ENCODE peak calls at places on chromosomes 11 and 22, in five cellular contexts. One of them, this sample, is unnamed.

GRCh38 chr11:3747704-3748103 is 49.6 kb downstream of the NUP98 start:
- DNase-seq in K562: no peak
- DNase-seq in fibroblast of mammary gland: peak
- DNase-seq in left ventricle myocardium inferior: no peak
- DNase-seq in psoas muscle: no peak
- DNase-seq in this sample: no peak

GRCh38 chr11:112776834-112777793 is 184.1 kb upstream of the NCAM1 start:
- DNase-seq in K562: no peak
- DNase-seq in fibroblast of mammary gland: no peak
- DNase-seq in left ventricle myocardium inferior: no peak
- DNase-seq in psoas muscle: no peak
- DNase-seq in this sample: no peak

GRCh38 chr22:45696227-45696626 is 24.6 kb downstream of the ATXN10 start:
- DNase-seq in K562: no peak
- DNase-seq in fibroblast of mammary gland: no peak
- DNase-seq in left ventricle myocardium inferior: no peak
- DNase-seq in psoas muscle: no peak
- DNase-seq in this sample: no peak

GRCh38 chr11:30244255-30244654 is 13.4 kb downstream of the FSHB start:
- DNase-seq in K562: no peak
- DNase-seq in fibroblast of mammary gland: peak
- DNase-seq in left ventricle myocardium inferior: no peak
- DNase-seq in psoas muscle: no peak
- DNase-seq in this sample: no peak

GRCh38 chr11:72069787-72070251 is 10.5 kb downstream of the NUMA1 start:
- DNase-seq in K562: no peak
- DNase-seq in fibroblast of mammary gland: peak
- DNase-seq in left ventricle myocardium inferior: peak
- DNase-seq in psoas muscle: peak
- DNase-seq in this sample: peak

GRCh38 chr22:50517495-50518260 is 7.7 kb downstream of the SCO2 start:
- DNase-seq in K562: no peak
- DNase-seq in fibroblast of mammary gland: no peak
- DNase-seq in left ventricle myocardium inferior: no peak
- DNase-seq in psoas muscle: no peak
- DNase-seq in this sample: no peak

GRCh38 chr22:49550766-49551362 is 276.8 kb downstream of the BRD1 start:
- DNase-seq in K562: peak
- DNase-seq in fibroblast of mammary gland: no peak
- DNase-seq in left ventricle myocardium inferior: no peak
- DNase-seq in psoas muscle: no peak
- DNase-seq in this sample: no peak

GRCh38 chr22:47474464-47474863 is 712.0 kb downstream of the TBC1D22A start:
- DNase-seq in K562: no peak
- DNase-seq in fibroblast of mammary gland: no peak
- DNase-seq in left ventricle myocardium inferior: no peak
- DNase-seq in psoas muscle: no peak
- DNase-seq in this sample: no peak

GRCh38 chr11:721913-722811 is 16.1 kb downstream of the EPS8L2 start:
- DNase-seq in K562: peak
- DNase-seq in fibroblast of mammary gland: no peak
- DNase-seq in left ventricle myocardium inferior: no peak
- DNase-seq in psoas muscle: no peak
- DNase-seq in this sample: no peak

GRCh38 chr22:32926600-32926999 is 125.1 kb downstream of the TIMP3 start:
- DNase-seq in K562: peak
- DNase-seq in fibroblast of mammary gland: peak
- DNase-seq in left ventricle myocardium inferior: no peak
- DNase-seq in psoas muscle: no peak
- DNase-seq in this sample: peak

GRCh38 chr11:119144825-119145476 is 3.9 kb upstream of the ABCG4 start:
- DNase-seq in K562: peak
- DNase-seq in fibroblast of mammary gland: peak
- DNase-seq in left ventricle myocardium inferior: peak
- DNase-seq in psoas muscle: peak
- DNase-seq in this sample: peak

GRCh38 chr11:45151362-45151982 is 5.0 kb downstream of the PRDM11 start:
- DNase-seq in K562: no peak
- DNase-seq in fibroblast of mammary gland: no peak
- DNase-seq in left ventricle myocardium inferior: no peak
- DNase-seq in psoas muscle: no peak
- DNase-seq in this sample: no peak

GRCh38 chr22:17980638-17981051 is 43.7 kb downstream of the MICAL3 start:
- DNase-seq in K562: peak
- DNase-seq in fibroblast of mammary gland: peak
- DNase-seq in left ventricle myocardium inferior: peak
- DNase-seq in psoas muscle: peak
- DNase-seq in this sample: peak

GRCh38 chr11:117239295-117239694 is 6.8 kb downstream of the RNF214 start:
- DNase-seq in K562: no peak
- DNase-seq in fibroblast of mammary gland: peak
- DNase-seq in left ventricle myocardium inferior: no peak
- DNase-seq in psoas muscle: no peak
- DNase-seq in this sample: no peak

GRCh38 chr22:28034145-28034759 is 115.2 kb upstream of the PITPNB start:
- DNase-seq in K562: no peak
- DNase-seq in fibroblast of mammary gland: no peak
- DNase-seq in left ventricle myocardium inferior: no peak
- DNase-seq in psoas muscle: no peak
- DNase-seq in this sample: no peak

GRCh38 chr11:111922803-111923202 is 4.1 kb downstream of the C11orf52 start:
- DNase-seq in K562: no peak
- DNase-seq in fibroblast of mammary gland: peak
- DNase-seq in left ventricle myocardium inferior: no peak
- DNase-seq in psoas muscle: no peak
- DNase-seq in this sample: no peak

GRCh38 chr22:31968022-31968421 is 23.7 kb downstream of the YWHAH start:
- DNase-seq in K562: no peak
- DNase-seq in fibroblast of mammary gland: no peak
- DNase-seq in left ventricle myocardium inferior: no peak
- DNase-seq in psoas muscle: no peak
- DNase-seq in this sample: no peak

GRCh38 chr11:76652989-76653673 is 17.4 kb downstream of the LRRC32 start:
- DNase-seq in K562: no peak
- DNase-seq in fibroblast of mammary gland: no peak
- DNase-seq in left ventricle myocardium inferior: no peak
- DNase-seq in psoas muscle: no peak
- DNase-seq in this sample: no peak

GRCh38 chr11:127281534-127281933 is 281.0 kb upstream of the KIRREL3 start:
- DNase-seq in K562: no peak
- DNase-seq in fibroblast of mammary gland: no peak
- DNase-seq in left ventricle myocardium inferior: no peak
- DNase-seq in psoas muscle: no peak
- DNase-seq in this sample: no peak

GRCh38 chr11:73322111-73322985 is 14.3 kb downstream of the ARHGEF17 start:
- DNase-seq in K562: no peak
- DNase-seq in fibroblast of mammary gland: peak
- DNase-seq in left ventricle myocardium inferior: no peak
- DNase-seq in psoas muscle: peak
- DNase-seq in this sample: no peak

GRCh38 chr11:8063319-8063718 is 17.7 kb upstream of the TUB start:
- DNase-seq in K562: no peak
- DNase-seq in fibroblast of mammary gland: peak
- DNase-seq in left ventricle myocardium inferior: no peak
- DNase-seq in psoas muscle: no peak
- DNase-seq in this sample: no peak

GRCh38 chr11:61771995-61772455 is 19.6 kb downstream of the MYRF start:
- DNase-seq in K562: no peak
- DNase-seq in fibroblast of mammary gland: no peak
- DNase-seq in left ventricle myocardium inferior: no peak
- DNase-seq in psoas muscle: no peak
- DNase-seq in this sample: no peak

GRCh38 chr11:73244589-73245240 is 26.6 kb downstream of the P2RY2 start:
- DNase-seq in K562: no peak
- DNase-seq in fibroblast of mammary gland: no peak
- DNase-seq in left ventricle myocardium inferior: no peak
- DNase-seq in psoas muscle: no peak
- DNase-seq in this sample: peak

GRCh38 chr11:108592591-108593213 is 866 bp downstream of the EXPH5 start:
- DNase-seq in K562: peak
- DNase-seq in fibroblast of mammary gland: no peak
- DNase-seq in left ventricle myocardium inferior: peak
- DNase-seq in psoas muscle: no peak
- DNase-seq in this sample: peak

GRCh38 chr11:72673943-72674828 is at the start of gene PDE2A:
- DNase-seq in K562: no peak
- DNase-seq in fibroblast of mammary gland: no peak
- DNase-seq in left ventricle myocardium inferior: no peak
- DNase-seq in psoas muscle: no peak
- DNase-seq in this sample: no peak

GRCh38 chr22:42174062-42174461 is 43.5 kb upstream of the CYP2D6 start:
- DNase-seq in K562: no peak
- DNase-seq in fibroblast of mammary gland: peak
- DNase-seq in left ventricle myocardium inferior: no peak
- DNase-seq in psoas muscle: no peak
- DNase-seq in this sample: no peak

GRCh38 chr11:2975594-2975993 is 16.5 kb downstream of the NAP1L4 start:
- DNase-seq in K562: peak
- DNase-seq in fibroblast of mammary gland: peak
- DNase-seq in left ventricle myocardium inferior: no peak
- DNase-seq in psoas muscle: no peak
- DNase-seq in this sample: no peak

GRCh38 chr22:36901411-36902142 is 11.9 kb upstream of the CSF2RB start:
- DNase-seq in K562: peak
- DNase-seq in fibroblast of mammary gland: no peak
- DNase-seq in left ventricle myocardium inferior: no peak
- DNase-seq in psoas muscle: no peak
- DNase-seq in this sample: no peak

GRCh38 chr22:26568207-26568706 is 21.7 kb downstream of the TPST2 start:
- DNase-seq in K562: no peak
- DNase-seq in fibroblast of mammary gland: no peak
- DNase-seq in left ventricle myocardium inferior: no peak
- DNase-seq in psoas muscle: no peak
- DNase-seq in this sample: peak
- TF ChIP-seq CTCF in K562: no peak
- TF ChIP-seq CTCF in fibroblast of mammary gland: no peak
- TF ChIP-seq CTCF in left ventricle myocardium inferior: no peak
- TF ChIP-seq CTCF in psoas muscle: no peak
- TF ChIP-seq CTCF in this sample: no peak

GRCh38 chr11:1761857-1762536 is 1.7 kb downstream of the CTSD start:
- DNase-seq in K562: no peak
- DNase-seq in fibroblast of mammary gland: no peak
- DNase-seq in left ventricle myocardium inferior: no peak
- DNase-seq in psoas muscle: peak
- DNase-seq in this sample: no peak
- H3K4me3 ChIP-seq in K562: peak
- H3K4me3 ChIP-seq in fibroblast of mammary gland: peak
- H3K4me3 ChIP-seq in left ventricle myocardium inferior: peak
- H3K4me3 ChIP-seq in psoas muscle: peak
- H3K4me3 ChIP-seq in this sample: no peak

GRCh38 chr11:35079581-35079980 is 59.4 kb upstream of the CD44 start:
- DNase-seq in K562: no peak
- DNase-seq in fibroblast of mammary gland: no peak
- DNase-seq in left ventricle myocardium inferior: no peak
- DNase-seq in psoas muscle: no peak
- DNase-seq in this sample: no peak

GRCh38 chr11:35082322-35083180 is 56.4 kb upstream of the CD44 start:
- DNase-seq in K562: peak
- DNase-seq in fibroblast of mammary gland: peak
- DNase-seq in left ventricle myocardium inferior: peak
- DNase-seq in psoas muscle: peak
- DNase-seq in this sample: peak

GRCh38 chr11:35085766-35086165 is 53.2 kb upstream of the CD44 start:
- DNase-seq in K562: no peak
- DNase-seq in fibroblast of mammary gland: no peak
- DNase-seq in left ventricle myocardium inferior: peak
- DNase-seq in psoas muscle: no peak
- DNase-seq in this sample: no peak

GRCh38 chr11:35084817-35085424 is 54.0 kb upstream of the CD44 start:
- DNase-seq in K562: no peak
- DNase-seq in fibroblast of mammary gland: no peak
- DNase-seq in left ventricle myocardium inferior: no peak
- DNase-seq in psoas muscle: no peak
- DNase-seq in this sample: no peak

DNA sequence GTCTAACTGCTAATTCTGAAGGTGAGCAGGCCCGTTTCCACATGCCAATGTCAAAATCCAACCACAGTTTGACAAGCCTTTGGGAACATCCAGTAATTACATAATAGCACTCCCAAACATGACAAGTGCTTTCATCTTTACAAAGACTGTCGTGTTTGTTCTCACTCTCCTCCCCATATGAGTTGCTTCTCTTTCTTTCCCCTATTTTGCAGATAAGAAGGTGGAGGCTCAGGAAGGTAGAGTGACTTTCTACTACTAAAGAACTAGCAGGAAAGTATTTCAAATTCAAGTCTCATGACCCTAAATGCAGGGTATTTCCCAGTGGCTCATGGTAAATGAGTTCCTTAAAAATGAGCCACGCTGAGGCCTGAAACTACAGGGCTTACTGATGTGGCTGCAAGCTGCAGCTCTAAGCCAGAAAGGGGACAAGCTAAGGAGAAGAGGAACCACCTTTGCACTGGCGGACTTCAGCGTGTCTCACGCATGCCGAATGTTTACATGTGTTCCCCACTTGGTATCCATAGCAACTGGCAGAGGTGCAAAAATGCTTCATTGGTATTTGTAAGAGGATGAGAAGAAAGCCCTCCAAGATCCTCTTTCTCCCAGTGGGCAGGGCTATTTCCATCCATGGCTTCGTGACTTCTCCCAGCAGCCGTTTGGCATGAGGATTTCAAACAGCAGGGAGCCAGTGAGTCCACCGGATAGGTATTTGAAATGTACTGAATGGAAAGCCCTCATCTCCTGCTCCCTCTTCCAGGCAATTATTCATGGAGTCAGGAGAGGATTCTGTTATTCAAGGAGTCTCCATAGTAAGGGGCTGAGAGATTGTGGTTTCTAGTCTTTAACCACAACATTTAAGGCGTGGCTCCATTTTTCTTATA is 55.5 kb upstream of the CD44 start:
- DNase-seq in K562: no peak
- DNase-seq in fibroblast of mammary gland: peak
- DNase-seq in left ventricle myocardium inferior: peak
- DNase-seq in psoas muscle: peak
- DNase-seq in this sample: no peak
- TF ChIP-seq CTCF in K562: no peak
- TF ChIP-seq CTCF in fibroblast of mammary gland: no peak
- TF ChIP-seq CTCF in left ventricle myocardium inferior: no peak
- TF ChIP-seq CTCF in psoas muscle: no peak
- TF ChIP-seq CTCF in this sample: no peak

GRCh38 chr11:36386411-36386810 is 90.3 kb downstream of the PRR5L start:
- DNase-seq in K562: no peak
- DNase-seq in fibroblast of mammary gland: no peak
- DNase-seq in left ventricle myocardium inferior: no peak
- DNase-seq in psoas muscle: no peak
- DNase-seq in this sample: no peak

GRCh38 chr11:36385121-36385530 is 89.0 kb downstream of the PRR5L start:
- DNase-seq in K562: no peak
- DNase-seq in fibroblast of mammary gland: peak
- DNase-seq in left ventricle myocardium inferior: no peak
- DNase-seq in psoas muscle: no peak
- DNase-seq in this sample: no peak

GRCh38 chr11:36381005-36381350 is 84.9 kb downstream of the PRR5L start:
- DNase-seq in K562: no peak
- DNase-seq in fibroblast of mammary gland: no peak
- DNase-seq in left ventricle myocardium inferior: no peak
- DNase-seq in psoas muscle: no peak
- DNase-seq in this sample: no peak

GRCh38 chr11:36380296-36381004 is 84.4 kb downstream of the PRR5L start:
- DNase-seq in K562: no peak
- DNase-seq in fibroblast of mammary gland: no peak
- DNase-seq in left ventricle myocardium inferior: no peak
- DNase-seq in psoas muscle: no peak
- DNase-seq in this sample: no peak

GRCh38 chr11:36383200-36383599 is 87.1 kb downstream of the PRR5L start:
- DNase-seq in K562: no peak
- DNase-seq in fibroblast of mammary gland: no peak
- DNase-seq in left ventricle myocardium inferior: no peak
- DNase-seq in psoas muscle: no peak
- DNase-seq in this sample: no peak
- H3K4me3 ChIP-seq in K562: no peak
- H3K4me3 ChIP-seq in fibroblast of mammary gland: no peak
- H3K4me3 ChIP-seq in left ventricle myocardium inferior: no peak
- H3K4me3 ChIP-seq in psoas muscle: no peak
- H3K4me3 ChIP-seq in this sample: no peak